ENCODE peak calls at places on chromosomes 4 and X, in four cellular contexts. Y is endothelial cell of umbilical vein, U is breast epithelium, Q is transverse colon. W is an unnamed sample.

GRCh38 chr4:7417639-7418038 is 17.1 kb downstream of the PSAPL1 start:
- DNase-seq in Y (no peak), U (peak), Q (peak), W (no peak)

GRCh38 chr4:53010320-53010719 is 148.2 kb downstream of the RASL11B start:
- DNase-seq in Y (no peak), U (no peak), Q (no peak), W (no peak)

GRCh38 chr4:89111833-89112563 is 665 bp downstream of the TIGD2 start:
- DNase-seq in Y (peak), U (no peak), Q (peak), W (no peak)

GRCh38 chr4:87071401-87071800 is 136.6 kb downstream of the AFF1 start:
- DNase-seq in Y (no peak), U (no peak), Q (peak), W (no peak)

GRCh38 chr4:2962099-2962455 is 1.1 kb downstream of the NOP14 start:
- DNase-seq in Y (peak), U (no peak), Q (no peak), W (no peak)

GRCh38 chr4:42070463-42070862 is 80.1 kb downstream of the SLC30A9 start:
- DNase-seq in Y (no peak), U (no peak), Q (no peak), W (no peak)

GRCh38 chr4:149057594-149057993 is 615.4 kb upstream of the NR3C2 start:
- DNase-seq in Y (no peak), U (no peak), Q (no peak), W (no peak)

GRCh38 chr4:23956601-23957364 is 66.9 kb upstream of the PPARGC1A start:
- DNase-seq in Y (no peak), U (no peak), Q (no peak), W (no peak)

GRCh38 chr4:107423677-107424405 is 296.2 kb downstream of the PAPSS1 start:
- DNase-seq in Y (no peak), U (no peak), Q (no peak), W (no peak)

GRCh38 chr4:158295053-158295452 is 84.8 kb downstream of the TMEM144 start:
- DNase-seq in Y (no peak), U (no peak), Q (no peak), W (no peak)

GRCh38 chr4:107939307-107939706 is 8.0 kb downstream of the CYP2U1 start:
- DNase-seq in Y (no peak), U (no peak), Q (no peak), W (no peak)

GRCh38 chrX:9019151-9019550 is 14.8 kb downstream of the FAM9B start:
- DNase-seq in Y (no peak), U (no peak), Q (no peak), W (no peak)

GRCh38 chrX:134753185-134754008 is 95.1 kb upstream of the PLAC1 start:
- DNase-seq in Y (peak), U (no peak), Q (no peak), W (no peak)

GRCh38 chr4:143437937-143438336 is 75.6 kb upstream of the SMARCA5 start:
- DNase-seq in Y (no peak), U (no peak), Q (no peak), W (no peak)

GRCh38 chrX:24147165-24147564 is 2.4 kb upstream of the ZFX start:
- DNase-seq in Y (no peak), U (no peak), Q (no peak), W (no peak)

GRCh38 chrX:44873415-44874270 is 655 bp downstream of the KDM6A start:
- DNase-seq in Y (peak), U (peak), Q (peak), W (no peak)

GRCh38 chr4:16198271-16198670 is 28.0 kb downstream of the TAPT1 start:
- DNase-seq in Y (peak), U (no peak), Q (no peak), W (no peak)

GRCh38 chr4:168868044-168868855 is 141.8 kb downstream of the CBR4 start:
- DNase-seq in Y (peak), U (no peak), Q (no peak), W (no peak)

GRCh38 chrX:115573172-115573571 is 12.2 kb downstream of the PLS3 start:
- DNase-seq in Y (no peak), U (no peak), Q (no peak), W (no peak)

GRCh38 chrX:6505960-6506359 is 29.0 kb downstream of the VCX3A start:
- DNase-seq in Y (no peak), U (no peak), Q (no peak), W (no peak)

GRCh38 chr4:94306713-94307112 is 35.9 kb downstream of the HPGDS start:
- DNase-seq in Y (peak), U (no peak), Q (no peak), W (no peak)

GRCh38 chr4:139786494-139787354 is 121.1 kb downstream of the MGST2 start:
- DNase-seq in Y (no peak), U (no peak), Q (no peak), W (no peak)

GRCh38 chrX:41452972-41453371 is 5.8 kb downstream of the NYX start:
- DNase-seq in Y (no peak), U (no peak), Q (no peak), W (no peak)

GRCh38 chrX:1521459-1521956 is 15.5 kb downstream of the P2RY8 start:
- DNase-seq in Y (no peak), U (no peak), Q (peak), W (no peak)
- TF ChIP-seq POLR2AphosphoS5 in Y (no peak), U (no peak), Q (no peak), W (no peak)

GRCh38 chr4:184616633-184617471 is 32.4 kb downstream of the CASP3 start:
- DNase-seq in Y (no peak), U (no peak), Q (peak), W (no peak)
- H3K4me3 ChIP-seq in Y (no peak), U (no peak), Q (no peak), W (no peak)

GRCh38 chr4:153570228-153570973 is 104.2 kb downstream of the TMEM131L start:
- DNase-seq in Y (no peak), U (no peak), Q (no peak), W (no peak)
- TF ChIP-seq POLR2AphosphoS5 in Y (no peak), U (no peak), Q (no peak), W (no peak)

GRCh38 chrX:20529711-20530110 is 263.0 kb upstream of the RPS6KA3 start:
- DNase-seq in Y (no peak), U (no peak), Q (no peak), W (no peak)
- H3K4me3 ChIP-seq in Y (no peak), U (no peak), Q (no peak), W (no peak)

GRCh38 chr4:65921180-65921579 is 250.9 kb upstream of the EPHA5 start:
- DNase-seq in Y (no peak), U (no peak), Q (no peak), W (no peak)

GRCh38 chr4:65918872-65919271 is 248.6 kb upstream of the EPHA5 start:
- DNase-seq in Y (no peak), U (no peak), Q (no peak), W (no peak)

GRCh38 chr4:65924843-65925242 is 254.6 kb upstream of the EPHA5 start:
- DNase-seq in Y (no peak), U (no peak), Q (no peak), W (no peak)
- TF ChIP-seq POLR2AphosphoS5 in Y (no peak), U (no peak), Q (no peak), W (no peak)

GRCh38 chr4:40199179-40199670 is 2.4 kb downstream of the RHOH start:
- DNase-seq in Y (no peak), U (no peak), Q (no peak), W (no peak)
- H3K4me3 ChIP-seq in Y (no peak), U (peak), Q (peak), W (no peak)